ENCODE peak calls at places on chromosomes 4 and X, in four cellular contexts. Z is A549, E is HepG2, H is H1. K is an unnamed sample.

GRCh38 chr4:183408791-183409190 is 35.6 kb upstream of the CDKN2AIP start:
- DNase-seq in Z (no peak), E (no peak), H (no peak), K (no peak)

GRCh38 chr4:73856518-73856917 is 3.4 kb downstream of the PF4V1 start:
- DNase-seq in Z (no peak), E (peak; percentile 4), H (no peak), K (no peak)

GRCh38 chr4:84878090-84878489 is 88.4 kb downstream of the WDFY3 start:
- DNase-seq in Z (no peak), E (no peak), H (no peak), K (no peak)

GRCh38 chr4:1746265-1746691 is 25.0 kb downstream of the TACC3 start:
- DNase-seq in Z (peak; percentile 73), E (peak; percentile 82), H (peak; percentile 85), K (peak; percentile 83)

GRCh38 chr4:108527729-108528128 is 92.6 kb upstream of the RPL34 start:
- DNase-seq in Z (no peak), E (no peak), H (no peak), K (no peak)

GRCh38 chrX:6574762-6575161 is 39.8 kb upstream of the VCX3A start:
- DNase-seq in Z (no peak), E (no peak), H (peak; percentile 3), K (no peak)

GRCh38 chr4:144709793-144710525 is 64.0 kb downstream of the HHIP start:
- DNase-seq in Z (peak; percentile 10), E (no peak), H (no peak), K (no peak)

GRCh38 chrX:153551135-153551534 is 33.7 kb downstream of the ATP2B3 start:
- DNase-seq in Z (no peak), E (no peak), H (no peak), K (no peak)

GRCh38 chrX:47080215-47080914 is 2.1 kb downstream of the RGN start:
- DNase-seq in Z (no peak), E (peak; percentile 89), H (no peak), K (no peak)

GRCh38 chr4:162285753-162286152 is 122.0 kb upstream of the FSTL5 start:
- DNase-seq in Z (no peak), E (no peak), H (no peak), K (no peak)

GRCh38 chr4:76781698-76782595 is 116.0 kb downstream of the SOWAHB start:
- DNase-seq in Z (no peak), E (peak; percentile 35), H (no peak), K (no peak)

GRCh38 chr4:168648929-168649328 is 152.1 kb downstream of the PALLD start:
- DNase-seq in Z (no peak), E (no peak), H (no peak), K (no peak)

GRCh38 chr4:169765845-169766244 is 8.1 kb upstream of the HPF1 start:
- DNase-seq in Z (no peak), E (no peak), H (no peak), K (no peak)

GRCh38 chr4:40247350-40247749 is 50.5 kb downstream of the RHOH start:
- DNase-seq in Z (no peak), E (no peak), H (no peak), K (no peak)

GRCh38 chr4:122652379-122652778 is 31.5 kb upstream of the IL21 start:
- DNase-seq in Z (peak; percentile 7), E (peak; percentile 14), H (no peak), K (peak; percentile 44)

GRCh38 chr4:15690020-15690809 is 8.6 kb downstream of the FAM200B start:
- DNase-seq in Z (peak; percentile 45), E (peak; percentile 61), H (no peak), K (no peak)

GRCh38 chr4:107579099-107579498 is 140.9 kb downstream of the PAPSS1 start:
- DNase-seq in Z (no peak), E (peak; percentile 50), H (no peak), K (no peak)

GRCh38 chr4:133483600-133484246 is 334.6 kb downstream of the PCDH10 start:
- DNase-seq in Z (no peak), E (peak; percentile 43), H (no peak), K (peak; percentile 14)

GRCh38 chrX:124033821-124034220 is 72.3 kb downstream of the STAG2 start:
- DNase-seq in Z (no peak), E (no peak), H (no peak), K (no peak)

GRCh38 chrX:121851033-121851432 is 803.6 kb downstream of the GLUD2 start:
- DNase-seq in Z (no peak), E (no peak), H (no peak), K (peak; percentile 32)

GRCh38 chr4:8374851-8375649 is 65.5 kb downstream of the ACOX3 start:
- DNase-seq in Z (no peak), E (no peak), H (no peak), K (no peak)

GRCh38 chr4:92182736-92183407 is 120.9 kb upstream of the GRID2 start:
- DNase-seq in Z (no peak), E (no peak), H (no peak), K (no peak)

GRCh38 chr4:86496094-86497060 is 97.7 kb upstream of the PTPN13 start:
- DNase-seq in Z (peak; percentile 41), E (no peak), H (no peak), K (peak; percentile 61)

GRCh38 chr4:31341601-31342375 is 621.6 kb downstream of the PCDH7 start:
- DNase-seq in Z (no peak), E (no peak), H (no peak), K (no peak)

GRCh38 chr4:186657766-186658165 is 65.9 kb downstream of the FAT1 start:
- DNase-seq in Z (no peak), E (peak; percentile 48), H (no peak), K (no peak)

GRCh38 chr4:99087887-99088484 is 602 bp downstream of the ADH5 start:
- DNase-seq in Z (peak; percentile 32), E (peak; percentile 48), H (no peak), K (peak; percentile 59)

GRCh38 chr4:110589297-110589696 is 33.6 kb downstream of the PITX2 start:
- DNase-seq in Z (no peak), E (no peak), H (no peak), K (no peak)

GRCh38 chr4:40003986-40004385 is 26.3 kb upstream of the PDS5A start:
- DNase-seq in Z (no peak), E (no peak), H (no peak), K (peak; percentile 19)

GRCh38 chr4:86940176-86940575 is 5.4 kb downstream of the AFF1 start:
- DNase-seq in Z (no peak), E (no peak), H (no peak), K (no peak)

GRCh38 chr4:187108846-187109245 is 385.2 kb upstream of the FAT1 start:
- DNase-seq in Z (no peak), E (no peak), H (no peak), K (no peak)

GRCh38 chr4:101292901-101293300 is 54.4 kb downstream of the PPP3CA start:
- DNase-seq in Z (no peak), E (no peak), H (no peak), K (no peak)

GRCh38 chr4:137531951-137532868 is at the start of gene PCDH18:
- DNase-seq in Z (no peak), E (no peak), H (peak; percentile 54), K (no peak)

GRCh38 chrX:623268-623598 is 7.4 kb upstream of the SHOX start:
- DNase-seq in Z (no peak), E (no peak), H (no peak), K (no peak)

GRCh38 chr4:169770411-169770810 is 12.7 kb upstream of the HPF1 start:
- DNase-seq in Z (no peak), E (no peak), H (no peak), K (no peak)

GRCh38 chr4:147244786-147245185 is 236.1 kb upstream of the EDNRA start:
- DNase-seq in Z (no peak), E (no peak), H (no peak), K (no peak)

GRCh38 chr4:147246096-147246495 is 234.8 kb upstream of the EDNRA start:
- DNase-seq in Z (no peak), E (no peak), H (no peak), K (no peak)

GRCh38 chr4:147250062-147250461 is 230.8 kb upstream of the EDNRA start:
- DNase-seq in Z (no peak), E (no peak), H (no peak), K (no peak)

GRCh38 chr4:147247577-147247976 is 233.3 kb upstream of the EDNRA start:
- DNase-seq in Z (peak; percentile 22), E (no peak), H (no peak), K (no peak)
- TF ChIP-seq PHF8 in Z (no peak), E (no peak), H (no peak), K (no peak)

GRCh38 chr4:182126096-182126495 is 117.1 kb upstream of the TENM3 start:
- DNase-seq in Z (no peak), E (no peak), H (no peak), K (no peak)

GRCh38 chr4:182126567-182126966 is 116.6 kb upstream of the TENM3 start:
- DNase-seq in Z (no peak), E (no peak), H (no peak), K (no peak)

GRCh38 chr4:182124359-182124758 is 118.8 kb upstream of the TENM3 start:
- DNase-seq in Z (no peak), E (no peak), H (no peak), K (no peak)
- TF ChIP-seq PHF8 in Z (no peak), E (no peak), H (no peak), K (no peak)

DNA sequence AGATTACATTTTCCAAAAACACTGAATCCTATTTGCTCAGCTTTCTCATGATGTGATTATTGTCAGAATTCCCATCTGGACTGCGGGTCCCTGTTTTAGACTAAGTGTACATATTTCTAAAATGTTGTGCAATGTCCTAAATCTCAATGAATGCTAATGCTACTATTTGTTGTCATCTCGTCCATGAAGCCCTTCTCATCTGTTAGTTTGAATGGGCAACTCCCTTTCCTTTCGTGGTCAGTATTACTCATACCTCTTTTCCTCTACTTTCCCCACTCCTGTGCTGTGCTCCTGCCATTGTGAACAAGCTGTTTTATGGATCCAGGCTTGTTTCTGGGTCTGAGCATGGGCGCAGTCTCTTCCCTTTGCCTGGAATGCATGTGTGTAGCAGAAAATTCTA is 91.0 kb downstream of the MID1 start:
- DNase-seq in Z (no peak), E (no peak), H (no peak), K (no peak)
- TF ChIP-seq PHF8 in Z (no peak), E (no peak), H (no peak), K (no peak)

GRCh38 chr4:79025170-79025569 is 85.9 kb upstream of the PAQR3 start:
- DNase-seq in Z (no peak), E (peak; percentile 21), H (no peak), K (no peak)
- TF ChIP-seq PHF8 in Z (no peak), E (no peak), H (no peak), K (no peak)

DNA sequence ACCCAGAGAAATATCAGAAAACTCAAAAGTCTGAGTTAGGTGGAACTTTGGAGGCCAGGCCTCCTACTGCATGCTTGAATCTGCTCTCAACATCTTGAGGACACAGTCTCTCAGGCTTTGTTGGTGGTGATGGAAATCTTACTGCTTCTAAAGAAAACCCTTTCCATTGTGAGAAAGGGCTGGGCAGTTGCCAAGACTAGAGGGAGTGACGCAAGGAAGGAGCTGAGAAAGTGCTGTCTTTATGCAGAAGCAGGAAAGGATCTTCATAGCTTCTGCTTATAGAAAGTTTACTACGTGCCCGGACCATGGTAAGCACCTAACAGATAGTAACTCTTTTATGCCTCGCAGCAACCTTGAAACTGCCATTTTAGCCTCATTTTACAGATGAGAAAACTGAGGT is 2.4 kb upstream of the CRMP1 start:
- DNase-seq in Z (no peak), E (no peak), H (no peak), K (no peak)
- TF ChIP-seq PHF8 in Z (no peak), E (no peak), H (no peak), K (no peak)